ENCODE peak calls at places on chromosome 6, in nine cellular contexts. One of them, this sample, is unnamed. For H3K9me3, the result is how much of the 10 kb centered on the place peaks cover.

GRCh38 chr6:20186981-20187380 is 25.3 kb downstream of the MBOAT1 start:
- DNase-seq in OCI-LY7: no peak
- DNase-seq in heart left ventricle: no peak
- DNase-seq in HCT116: no peak
- DNase-seq in heart right ventricle: no peak
- DNase-seq in pancreas: no peak
- DNase-seq in cardiac muscle cell: no peak
- DNase-seq in uterus: no peak
- DNase-seq in IMR-90: no peak
- DNase-seq in this sample: no peak

GRCh38 chr6:18488526-18489270 is 101.5 kb downstream of the RNF144B start:
- DNase-seq in pancreas: no peak
- DNase-seq in OCI-LY7: no peak
- DNase-seq in IMR-90: peak
- DNase-seq in heart left ventricle: no peak
- DNase-seq in cardiac muscle cell: no peak
- DNase-seq in HCT116: no peak
- DNase-seq in uterus: no peak
- DNase-seq in heart right ventricle: no peak
- DNase-seq in this sample: no peak

GRCh38 chr6:109669811-109670210 is 21.2 kb downstream of the AK9 start:
- DNase-seq in HCT116: no peak
- DNase-seq in OCI-LY7: no peak
- DNase-seq in cardiac muscle cell: no peak
- DNase-seq in heart left ventricle: no peak
- DNase-seq in uterus: no peak
- DNase-seq in pancreas: no peak
- DNase-seq in heart right ventricle: no peak
- DNase-seq in IMR-90: no peak
- DNase-seq in this sample: no peak

GRCh38 chr6:135592276-135592675 is 94.7 kb upstream of the AHI1 start:
- DNase-seq in IMR-90: no peak
- DNase-seq in OCI-LY7: no peak
- DNase-seq in uterus: no peak
- DNase-seq in heart right ventricle: no peak
- DNase-seq in cardiac muscle cell: no peak
- DNase-seq in pancreas: no peak
- DNase-seq in heart left ventricle: no peak
- DNase-seq in HCT116: no peak
- DNase-seq in this sample: no peak

GRCh38 chr6:77883849-77884248 is 231.0 kb downstream of the MEI4 start:
- DNase-seq in IMR-90: no peak
- DNase-seq in heart left ventricle: no peak
- DNase-seq in heart right ventricle: no peak
- DNase-seq in cardiac muscle cell: no peak
- DNase-seq in OCI-LY7: no peak
- DNase-seq in HCT116: no peak
- DNase-seq in uterus: no peak
- DNase-seq in pancreas: no peak
- DNase-seq in this sample: no peak

GRCh38 chr6:19972221-19972620 is 135.1 kb downstream of the ID4 start:
- DNase-seq in HCT116: no peak
- DNase-seq in uterus: no peak
- DNase-seq in pancreas: no peak
- DNase-seq in heart left ventricle: no peak
- DNase-seq in OCI-LY7: no peak
- DNase-seq in heart right ventricle: no peak
- DNase-seq in cardiac muscle cell: no peak
- DNase-seq in IMR-90: no peak
- DNase-seq in this sample: no peak

GRCh38 chr6:121896771-121897170 is 461.3 kb downstream of the GJA1 start:
- DNase-seq in pancreas: no peak
- DNase-seq in cardiac muscle cell: no peak
- DNase-seq in IMR-90: peak
- DNase-seq in uterus: no peak
- DNase-seq in HCT116: no peak
- DNase-seq in heart right ventricle: no peak
- DNase-seq in heart left ventricle: no peak
- DNase-seq in OCI-LY7: no peak
- DNase-seq in this sample: no peak

GRCh38 chr6:128508588-128509296 is 11.7 kb downstream of the PTPRK start:
- DNase-seq in HCT116: peak
- DNase-seq in heart left ventricle: no peak
- DNase-seq in uterus: no peak
- DNase-seq in pancreas: no peak
- DNase-seq in heart right ventricle: no peak
- DNase-seq in OCI-LY7: no peak
- DNase-seq in cardiac muscle cell: peak
- DNase-seq in IMR-90: peak
- DNase-seq in this sample: no peak

GRCh38 chr6:158784505-158784904 is 34.7 kb downstream of the EZR start:
- DNase-seq in cardiac muscle cell: peak
- DNase-seq in heart left ventricle: no peak
- DNase-seq in HCT116: no peak
- DNase-seq in heart right ventricle: no peak
- DNase-seq in IMR-90: peak
- DNase-seq in pancreas: no peak
- DNase-seq in uterus: no peak
- DNase-seq in OCI-LY7: no peak
- DNase-seq in this sample: no peak

GRCh38 chr6:89313006-89313405 is 2.1 kb downstream of the GABRR2 start:
- DNase-seq in uterus: no peak
- DNase-seq in heart left ventricle: peak
- DNase-seq in heart right ventricle: peak
- DNase-seq in cardiac muscle cell: peak
- DNase-seq in HCT116: no peak
- DNase-seq in IMR-90: peak
- DNase-seq in OCI-LY7: no peak
- DNase-seq in pancreas: no peak
- DNase-seq in this sample: no peak

GRCh38 chr6:157169186-157169585 is 154.1 kb downstream of the TMEM242 start:
- DNase-seq in HCT116: no peak
- DNase-seq in cardiac muscle cell: no peak
- DNase-seq in heart left ventricle: no peak
- DNase-seq in IMR-90: no peak
- DNase-seq in uterus: no peak
- DNase-seq in pancreas: no peak
- DNase-seq in OCI-LY7: no peak
- DNase-seq in heart right ventricle: no peak
- DNase-seq in this sample: no peak

GRCh38 chr6:160265869-160266476 is 7.4 kb upstream of the SLC22A2 start:
- DNase-seq in OCI-LY7: no peak
- DNase-seq in heart right ventricle: no peak
- DNase-seq in uterus: no peak
- DNase-seq in cardiac muscle cell: no peak
- DNase-seq in HCT116: no peak
- DNase-seq in IMR-90: no peak
- DNase-seq in pancreas: no peak
- DNase-seq in heart left ventricle: no peak
- DNase-seq in this sample: no peak

GRCh38 chr6:45967363-45967762 is 48.3 kb downstream of the CLIC5 start:
- DNase-seq in uterus: no peak
- DNase-seq in cardiac muscle cell: no peak
- DNase-seq in OCI-LY7: no peak
- DNase-seq in IMR-90: no peak
- DNase-seq in HCT116: no peak
- DNase-seq in heart left ventricle: no peak
- DNase-seq in pancreas: no peak
- DNase-seq in heart right ventricle: no peak
- DNase-seq in this sample: no peak

GRCh38 chr6:41334482-41335023 is 855 bp upstream of the NCR2 start:
- DNase-seq in heart left ventricle: no peak
- DNase-seq in pancreas: no peak
- DNase-seq in heart right ventricle: no peak
- DNase-seq in HCT116: no peak
- DNase-seq in OCI-LY7: peak
- DNase-seq in uterus: no peak
- DNase-seq in IMR-90: no peak
- DNase-seq in cardiac muscle cell: no peak
- DNase-seq in this sample: no peak

GRCh38 chr6:54236984-54237383 is 71.3 kb upstream of the TINAG start:
- DNase-seq in heart right ventricle: no peak
- DNase-seq in pancreas: no peak
- DNase-seq in heart left ventricle: no peak
- DNase-seq in uterus: no peak
- DNase-seq in IMR-90: no peak
- DNase-seq in cardiac muscle cell: no peak
- DNase-seq in HCT116: no peak
- DNase-seq in OCI-LY7: no peak
- DNase-seq in this sample: no peak

GRCh38 chr6:64539917-64540316 is 904.3 kb downstream of the PHF3 start:
- DNase-seq in heart right ventricle: no peak
- DNase-seq in HCT116: no peak
- DNase-seq in uterus: no peak
- DNase-seq in heart left ventricle: no peak
- DNase-seq in pancreas: no peak
- DNase-seq in IMR-90: no peak
- DNase-seq in cardiac muscle cell: no peak
- DNase-seq in OCI-LY7: no peak
- DNase-seq in this sample: no peak

GRCh38 chr6:134936927-134937326 is 13.0 kb downstream of the ALDH8A1 start:
- DNase-seq in heart left ventricle: no peak
- DNase-seq in HCT116: no peak
- DNase-seq in OCI-LY7: no peak
- DNase-seq in uterus: no peak
- DNase-seq in pancreas: no peak
- DNase-seq in IMR-90: peak
- DNase-seq in heart right ventricle: no peak
- DNase-seq in cardiac muscle cell: peak
- DNase-seq in this sample: no peak

DNA sequence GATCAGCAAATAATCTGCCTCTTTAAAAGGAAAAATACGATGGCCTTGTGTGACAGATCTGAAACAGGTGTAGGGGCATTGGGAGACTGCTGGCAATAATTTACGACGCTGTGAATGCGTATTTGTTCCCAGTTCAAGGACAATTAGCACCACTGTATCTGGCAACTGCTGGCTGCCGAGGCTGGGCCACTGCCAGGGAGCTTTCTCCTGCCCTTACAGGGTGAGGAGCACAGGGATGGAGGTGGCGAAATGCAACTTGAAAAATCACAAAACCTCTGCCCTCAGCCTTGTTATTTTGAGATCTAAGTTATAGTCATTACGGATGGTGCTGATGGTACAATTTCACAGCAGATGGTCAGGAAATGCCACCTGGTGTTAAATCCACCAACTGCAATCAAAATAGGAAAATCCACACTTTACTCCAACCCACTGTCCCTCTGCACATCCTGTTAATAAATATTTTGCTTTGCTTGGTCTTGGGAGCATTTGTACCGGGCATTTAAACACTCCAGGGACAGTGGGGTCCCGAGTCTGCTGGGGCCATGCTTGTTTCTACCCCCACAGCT is 6.4 kb downstream of the MYLK4 start:
- DNase-seq in OCI-LY7: no peak
- DNase-seq in uterus: no peak
- DNase-seq in pancreas: peak
- DNase-seq in cardiac muscle cell: peak
- DNase-seq in HCT116: no peak
- DNase-seq in heart left ventricle: peak
- DNase-seq in IMR-90: no peak
- DNase-seq in heart right ventricle: peak
- DNase-seq in this sample: no peak
- TF ChIP-seq CTCF in OCI-LY7: peak
- TF ChIP-seq CTCF in uterus: no peak
- TF ChIP-seq CTCF in pancreas: peak
- TF ChIP-seq CTCF in cardiac muscle cell: peak
- TF ChIP-seq CTCF in HCT116: peak
- TF ChIP-seq CTCF in heart left ventricle: no peak
- TF ChIP-seq CTCF in IMR-90: peak
- TF ChIP-seq CTCF in heart right ventricle: peak
- TF ChIP-seq CTCF in this sample: no peak

GRCh38 chr6:35017461-35018183 is 123.5 kb downstream of the TCP11 start:
- DNase-seq in pancreas: no peak
- DNase-seq in OCI-LY7: no peak
- DNase-seq in IMR-90: no peak
- DNase-seq in HCT116: no peak
- DNase-seq in heart left ventricle: peak
- DNase-seq in heart right ventricle: peak
- DNase-seq in uterus: peak
- DNase-seq in cardiac muscle cell: peak
- DNase-seq in this sample: no peak
- H3K27ac ChIP-seq in pancreas: peak
- H3K27ac ChIP-seq in OCI-LY7: no peak
- H3K27ac ChIP-seq in IMR-90: peak
- H3K27ac ChIP-seq in HCT116: no peak
- H3K27ac ChIP-seq in heart left ventricle: peak
- H3K27ac ChIP-seq in heart right ventricle: peak
- H3K27ac ChIP-seq in uterus: peak
- H3K27ac ChIP-seq in cardiac muscle cell: peak
- H3K27ac ChIP-seq in this sample: no peak

DNA sequence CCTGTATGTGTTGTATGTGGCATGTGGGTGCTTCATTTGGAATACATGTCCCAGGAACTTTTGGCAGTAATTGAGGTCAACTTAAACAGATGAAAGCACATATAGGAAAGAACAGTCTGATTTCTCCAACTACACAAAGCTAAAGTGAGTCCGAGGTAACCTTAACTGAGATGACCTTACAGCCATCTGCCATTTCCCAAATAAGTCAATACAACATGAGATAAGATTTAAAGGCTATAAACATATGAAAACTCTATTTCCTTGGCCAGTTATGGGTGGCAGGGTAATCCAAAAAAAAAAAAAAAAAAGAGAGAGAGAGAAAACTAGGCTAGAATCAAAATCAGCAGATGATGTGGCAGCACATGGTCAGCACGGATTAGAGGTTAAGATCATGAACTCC is 1068.3 kb downstream of the KHDRBS2 start:
- DNase-seq in cardiac muscle cell: no peak
- DNase-seq in IMR-90: no peak
- DNase-seq in heart right ventricle: no peak
- DNase-seq in pancreas: no peak
- DNase-seq in uterus: no peak
- DNase-seq in heart left ventricle: no peak
- DNase-seq in HCT116: no peak
- DNase-seq in OCI-LY7: no peak
- DNase-seq in this sample: no peak
- H3K9me3 ChIP-seq in cardiac muscle cell: under half
- H3K9me3 ChIP-seq in IMR-90: under half
- H3K9me3 ChIP-seq in heart right ventricle: under half
- H3K9me3 ChIP-seq in pancreas: under half
- H3K9me3 ChIP-seq in uterus: under half
- H3K9me3 ChIP-seq in heart left ventricle: under half
- H3K9me3 ChIP-seq in HCT116: under half
- H3K9me3 ChIP-seq in OCI-LY7: under half
- H3K9me3 ChIP-seq in this sample: under half

DNA sequence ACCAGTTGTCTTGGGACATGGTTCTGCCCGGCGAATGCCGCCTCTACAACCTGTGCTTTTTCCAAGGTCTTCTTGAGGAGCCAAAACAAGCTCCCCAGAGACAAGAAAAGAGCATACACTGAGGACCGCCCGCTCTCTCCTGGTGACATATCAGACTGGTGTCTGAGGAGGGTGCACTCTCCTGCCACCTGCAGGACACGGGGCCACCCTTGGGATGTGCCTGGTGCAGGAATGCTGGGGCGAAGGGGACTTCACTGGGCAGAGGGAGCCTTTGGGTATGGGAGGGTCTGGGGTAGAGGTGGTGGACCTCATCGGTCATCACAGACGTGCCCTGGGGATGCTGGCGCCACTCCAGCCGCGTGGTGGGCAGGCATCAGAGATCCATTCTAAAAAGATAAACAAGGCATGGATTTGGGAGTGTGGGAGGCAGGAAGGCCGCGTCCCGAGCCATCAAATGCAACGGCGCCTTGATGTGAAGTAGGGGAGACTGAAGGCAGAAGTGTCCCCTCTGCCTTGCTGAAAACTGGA is 163.3 kb downstream of the CD83 start:
- DNase-seq in HCT116: no peak
- DNase-seq in heart left ventricle: no peak
- DNase-seq in pancreas: no peak
- DNase-seq in OCI-LY7: peak
- DNase-seq in IMR-90: no peak
- DNase-seq in cardiac muscle cell: no peak
- DNase-seq in uterus: no peak
- DNase-seq in heart right ventricle: no peak
- DNase-seq in this sample: no peak
- TF ChIP-seq CTCF in HCT116: peak
- TF ChIP-seq CTCF in heart left ventricle: no peak
- TF ChIP-seq CTCF in pancreas: no peak
- TF ChIP-seq CTCF in OCI-LY7: peak
- TF ChIP-seq CTCF in IMR-90: no peak
- TF ChIP-seq CTCF in cardiac muscle cell: no peak
- TF ChIP-seq CTCF in uterus: no peak
- TF ChIP-seq CTCF in heart right ventricle: no peak
- TF ChIP-seq CTCF in this sample: no peak